ENCODE peak calls at places on chromosomes 6 and 20, in four cellular contexts. N, O, T and A are unnamed samples.

GRCh38 chr20:38649275-38649891 is 47.8 kb downstream of the ARHGAP40 start:
- DNase-seq in N (no peak), O (peak; percentile 37), T (no peak), A (no peak)

GRCh38 chr6:169930799-169931198 is 179.4 kb downstream of the ERMARD start:
- DNase-seq in N (no peak), O (peak; percentile 16), T (no peak), A (no peak)

GRCh38 chr6:163187606-163188005 is 226.9 kb upstream of the QKI start:
- DNase-seq in N (no peak), O (no peak), T (no peak), A (no peak)

GRCh38 chr6:150203871-150204545 is 61.2 kb downstream of the PPP1R14C start:
- DNase-seq in N (no peak), O (no peak), T (no peak), A (no peak)

GRCh38 chr6:159716247-159717086 is 10.8 kb upstream of the WTAP start:
- DNase-seq in N (peak; percentile 74), O (peak; percentile 96), T (peak; percentile 89), A (no peak)

GRCh38 chr6:1131285-1132079 is 180.4 kb upstream of the FOXQ1 start:
- DNase-seq in N (no peak), O (peak; percentile 98), T (peak; percentile 76), A (no peak)

GRCh38 chr20:16476032-16476431 is 97.2 kb downstream of the KIF16B start:
- DNase-seq in N (no peak), O (peak; percentile 66), T (no peak), A (no peak)

GRCh38 chr6:4210619-4211419 is 75.4 kb upstream of the ECI2 start:
- DNase-seq in N (peak; percentile 60), O (peak; percentile 71), T (peak; percentile 42), A (peak; percentile 36)

GRCh38 chr6:109062216-109062615 is 32.4 kb downstream of the SESN1 start:
- DNase-seq in N (no peak), O (no peak), T (no peak), A (no peak)

GRCh38 chr6:150987371-150987828 is 121.9 kb downstream of the MTHFD1L start:
- DNase-seq in N (no peak), O (peak; percentile 52), T (no peak), A (no peak)

GRCh38 chr6:36232172-36232571 is 35.6 kb downstream of the BRPF3 start:
- DNase-seq in N (no peak), O (no peak), T (no peak), A (no peak)

GRCh38 chr6:97726378-97726777 is 443.4 kb upstream of the MMS22L start:
- DNase-seq in N (no peak), O (peak; percentile 28), T (no peak), A (no peak)

GRCh38 chr6:80331522-80331921 is 225.1 kb downstream of the BCKDHB start:
- DNase-seq in N (no peak), O (no peak), T (no peak), A (no peak)

GRCh38 chr6:169868458-169868857 is 117.0 kb downstream of the ERMARD start:
- DNase-seq in N (no peak), O (no peak), T (no peak), A (no peak)

GRCh38 chr6:35824552-35825192 is 19.5 kb downstream of the LHFPL5 start:
- DNase-seq in N (no peak), O (no peak), T (no peak), A (no peak)

GRCh38 chr20:35947489-35947888 is 6.8 kb downstream of the SCAND1 start:
- DNase-seq in N (no peak), O (peak; percentile 35), T (no peak), A (no peak)

GRCh38 chr20:46364670-46365482 is 41.5 kb downstream of the ELMO2 start:
- DNase-seq in N (no peak), O (no peak), T (no peak), A (no peak)

GRCh38 chr20:62543470-62544302 is 67.9 kb upstream of the GATA5 start:
- DNase-seq in N (no peak), O (no peak), T (no peak), A (no peak)

DNA sequence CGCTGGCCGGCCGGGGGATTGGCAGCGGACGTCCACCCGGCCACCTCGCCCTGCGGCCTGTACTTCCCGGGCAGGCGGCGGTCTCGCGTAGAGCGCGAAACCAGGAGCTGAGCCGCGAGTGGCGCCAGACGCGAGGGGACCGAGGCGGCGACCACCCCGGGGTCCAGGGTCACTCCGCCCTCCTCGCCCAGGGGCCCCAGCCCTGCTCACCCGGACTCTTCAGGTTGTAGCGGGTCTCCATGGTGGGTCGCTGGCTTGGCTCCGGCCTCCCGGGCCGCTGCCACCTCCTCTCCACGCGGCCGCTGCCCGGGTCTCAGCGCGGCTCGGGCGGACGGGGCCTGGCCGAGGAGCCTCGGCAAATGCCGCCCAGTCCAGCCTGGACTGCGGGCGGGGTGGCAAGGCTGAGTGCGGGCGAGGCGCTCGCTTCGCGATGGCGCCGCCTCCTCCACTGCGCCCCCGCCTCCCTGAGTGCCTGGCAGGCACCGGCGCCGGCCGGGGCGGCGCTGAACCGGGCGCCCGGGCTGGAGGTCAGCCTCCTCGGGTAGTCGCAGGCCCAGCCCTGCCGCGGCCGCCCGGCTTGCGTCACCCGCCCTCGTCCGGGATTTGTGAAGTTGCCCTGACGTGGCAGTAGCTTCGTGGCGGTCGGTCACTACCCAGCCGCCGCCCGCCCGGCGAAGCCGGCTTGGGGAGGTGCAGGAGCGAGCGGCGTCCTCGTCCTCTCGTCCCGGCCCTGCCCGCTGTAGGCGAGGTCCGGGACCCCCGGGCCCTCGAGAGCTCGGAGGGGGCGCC is at the start of gene UBE2J1:
- DNase-seq in N (peak; percentile 95), O (peak; percentile 95), T (peak; percentile 77), A (peak; percentile 64)
- TF ChIP-seq CTCF in N (no peak), O (no peak), T (no peak), A (no peak)

GRCh38 chr6:78810698-78811097 is 56.7 kb upstream of the IRAK1BP1 start:
- DNase-seq in N (no peak), O (peak; percentile 100), T (no peak), A (no peak)

GRCh38 chr6:78808933-78809332 is 58.4 kb upstream of the IRAK1BP1 start:
- DNase-seq in N (no peak), O (no peak), T (no peak), A (no peak)

GRCh38 chr6:78808356-78808891 is 58.9 kb upstream of the IRAK1BP1 start:
- DNase-seq in N (no peak), O (no peak), T (no peak), A (no peak)

DNA sequence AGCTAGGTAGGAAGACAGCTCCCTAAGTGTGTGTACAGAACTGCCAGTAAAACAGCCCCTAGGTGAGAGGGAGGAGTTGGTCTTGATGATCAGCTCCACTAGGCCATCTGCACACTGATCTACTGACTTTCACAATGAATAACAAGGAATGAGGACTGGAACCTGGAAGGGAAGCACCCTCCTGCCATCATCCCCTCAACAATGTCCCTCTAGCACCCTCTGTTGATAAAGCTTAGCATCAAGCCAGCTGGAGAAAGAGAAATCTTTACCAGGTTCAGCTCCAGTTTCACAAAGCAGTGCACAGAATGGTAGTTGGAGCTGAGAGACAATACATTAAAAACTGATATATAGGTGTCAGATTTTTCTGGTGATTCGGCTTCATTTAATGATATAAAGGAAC is 57.2 kb upstream of the IRAK1BP1 start:
- DNase-seq in N (no peak), O (peak; percentile 85), T (peak; percentile 4), A (no peak)
- TF ChIP-seq CTCF in N (no peak), O (peak; percentile 77), T (peak; percentile 79), A (no peak)

GRCh38 chr6:32060966-32061655 is 22.9 kb downstream of the CYP21A2 start:
- DNase-seq in N (no peak), O (no peak), T (no peak), A (no peak)
- TF ChIP-seq CTCF in N (no peak), O (no peak), T (no peak), A (no peak)

GRCh38 chr6:19712012-19712688 is 125.0 kb upstream of the ID4 start:
- DNase-seq in N (no peak), O (no peak), T (no peak), A (no peak)
- TF ChIP-seq CTCF in N (no peak), O (no peak), T (no peak), A (no peak)

GRCh38 chr20:53794529-53795115 is 201.0 kb upstream of the ZNF217 start:
- DNase-seq in N (no peak), O (no peak), T (no peak), A (no peak)
- TF ChIP-seq CTCF in N (no peak), O (no peak), T (no peak), A (no peak)